ENCODE peak calls at places on chromosome 18, in five cellular contexts. C is HepG2, J is K562, I is GM12878, E is upper lobe of left lung. M is an unnamed sample.
A peak's percentile ranks its signal among the peaks of the same experiment; 100 is the strongest.

GRCh38 chr18:41396861-41397260 is 558.2 kb upstream of the PIK3C3 start:
- ATAC-seq in C (no peak), J (no peak), I (no peak), E (no peak), M (no peak)

GRCh38 chr18:46182633-46183401 is 78.6 kb downstream of the HAUS1 start:
- ATAC-seq in C (no peak), J (no peak), I (peak; percentile 10), E (no peak), M (no peak)

GRCh38 chr18:35283923-35284794 is 5.9 kb downstream of the ZSCAN30 start:
- ATAC-seq in C (no peak), J (peak; percentile 40), I (no peak), E (no peak), M (no peak)

GRCh38 chr18:72869786-72870185 is 2.0 kb upstream of the NETO1 start:
- ATAC-seq in C (no peak), J (no peak), I (no peak), E (no peak), M (peak; percentile 3)

GRCh38 chr18:39701071-39701783 is 2135.6 kb upstream of the CELF4 start:
- ATAC-seq in C (no peak), J (no peak), I (no peak), E (no peak), M (no peak)

GRCh38 chr18:10422731-10423130 is 31.7 kb upstream of the APCDD1 start:
- ATAC-seq in C (no peak), J (no peak), I (no peak), E (no peak), M (no peak)

GRCh38 chr18:10514082-10514481 is 11.7 kb upstream of the NAPG start:
- ATAC-seq in C (no peak), J (no peak), I (no peak), E (no peak), M (no peak)

GRCh38 chr18:74171910-74172606 is 23.7 kb downstream of the TIMM21 start:
- ATAC-seq in C (peak; percentile 84), J (peak; percentile 44), I (peak; percentile 97), E (peak; percentile 70), M (no peak)

GRCh38 chr18:9950289-9951016 is 36.6 kb downstream of the VAPA start:
- ATAC-seq in C (no peak), J (peak; percentile 5), I (no peak), E (peak; percentile 25), M (no peak)

GRCh38 chr18:5772271-5772670 is 123.1 kb downstream of the TMEM200C start:
- ATAC-seq in C (no peak), J (no peak), I (no peak), E (peak; percentile 76), M (peak; percentile 73)

GRCh38 chr18:24266124-24266523 is 127.3 kb downstream of the CABYR start:
- ATAC-seq in C (no peak), J (no peak), I (no peak), E (no peak), M (no peak)

GRCh38 chr18:48818329-48819254 is 132.2 kb downstream of the SMAD7 start:
- ATAC-seq in C (no peak), J (no peak), I (no peak), E (no peak), M (no peak)

GRCh38 chr18:77622009-77622692 is 372.5 kb downstream of the GALR1 start:
- ATAC-seq in C (no peak), J (no peak), I (no peak), E (no peak), M (no peak)

GRCh38 chr18:70418551-70419311 is 129.9 kb downstream of the SOCS6 start:
- ATAC-seq in C (peak; percentile 65), J (peak; percentile 33), I (peak; percentile 95), E (no peak), M (no peak)

GRCh38 chr18:76351961-76352581 is 143.0 kb downstream of the ZNF516 start:
- ATAC-seq in C (peak; percentile 65), J (peak; percentile 66), I (no peak), E (peak; percentile 73), M (peak; percentile 95)

GRCh38 chr18:73741946-73742345 is 405.7 kb downstream of the FBXO15 start:
- ATAC-seq in C (no peak), J (no peak), I (no peak), E (no peak), M (no peak)

GRCh38 chr18:62384610-62385097 is 59.5 kb downstream of the TNFRSF11A start:
- ATAC-seq in C (no peak), J (no peak), I (no peak), E (peak; percentile 47), M (no peak)

GRCh38 chr18:48594725-48595124 is 55.9 kb downstream of the CTIF start:
- ATAC-seq in C (no peak), J (no peak), I (no peak), E (no peak), M (no peak)

GRCh38 chr18:63407734-63408133 is 14.5 kb downstream of the VPS4B start:
- ATAC-seq in C (no peak), J (no peak), I (no peak), E (no peak), M (no peak)

GRCh38 chr18:63148449-63149199 is 170.9 kb downstream of the BCL2 start:
- ATAC-seq in C (no peak), J (no peak), I (no peak), E (peak; percentile 70), M (peak; percentile 54)

GRCh38 chr18:69723434-69723833 is 224.2 kb downstream of the CD226 start:
- ATAC-seq in C (no peak), J (no peak), I (no peak), E (no peak), M (no peak)

GRCh38 chr18:22391571-22392359 is 25.9 kb downstream of the CTAGE1 start:
- ATAC-seq in C (no peak), J (no peak), I (no peak), E (peak; percentile 23), M (no peak)

GRCh38 chr18:79524181-79525078 is 128.7 kb downstream of the NFATC1 start:
- ATAC-seq in C (no peak), J (no peak), I (peak; percentile 20), E (no peak), M (no peak)

GRCh38 chr18:13260114-13260926 is 41.8 kb downstream of the LDLRAD4 start:
- ATAC-seq in C (no peak), J (no peak), I (no peak), E (peak; percentile 50), M (peak; percentile 13)
- TF ChIP-seq POLR2AphosphoS5 in C (no peak), J (no peak), I (no peak), E (no peak), M (peak; percentile 39)

GRCh38 chr18:11905613-11906012 is 2.5 kb downstream of the MPPE1 start:
- ATAC-seq in C (no peak), J (no peak), I (no peak), E (no peak), M (no peak)

GRCh38 chr18:11908182-11909080 is at the start of gene MPPE1:
- ATAC-seq in C (peak; percentile 95), J (peak; percentile 97), I (peak; percentile 92), E (peak; percentile 98), M (peak; percentile 95)

GRCh38 chr18:11909081-11909410 is 929 bp upstream of the MPPE1 start:
- ATAC-seq in C (no peak), J (no peak), I (no peak), E (no peak), M (no peak)

GRCh38 chr18:11906181-11906580 is 1.9 kb downstream of the MPPE1 start:
- ATAC-seq in C (no peak), J (no peak), I (no peak), E (no peak), M (no peak)

GRCh38 chr18:11906926-11907874 is 917 bp downstream of the MPPE1 start:
- ATAC-seq in C (no peak), J (no peak), I (no peak), E (no peak), M (no peak)
- H3K27ac ChIP-seq in C (peak overlapping the region; percentile 96), J (no peak overlapping the region), I (peak overlapping the region; percentile 95), E (peak overlapping the region; percentile 100), M (peak overlapping the region; percentile 94)

DNA sequence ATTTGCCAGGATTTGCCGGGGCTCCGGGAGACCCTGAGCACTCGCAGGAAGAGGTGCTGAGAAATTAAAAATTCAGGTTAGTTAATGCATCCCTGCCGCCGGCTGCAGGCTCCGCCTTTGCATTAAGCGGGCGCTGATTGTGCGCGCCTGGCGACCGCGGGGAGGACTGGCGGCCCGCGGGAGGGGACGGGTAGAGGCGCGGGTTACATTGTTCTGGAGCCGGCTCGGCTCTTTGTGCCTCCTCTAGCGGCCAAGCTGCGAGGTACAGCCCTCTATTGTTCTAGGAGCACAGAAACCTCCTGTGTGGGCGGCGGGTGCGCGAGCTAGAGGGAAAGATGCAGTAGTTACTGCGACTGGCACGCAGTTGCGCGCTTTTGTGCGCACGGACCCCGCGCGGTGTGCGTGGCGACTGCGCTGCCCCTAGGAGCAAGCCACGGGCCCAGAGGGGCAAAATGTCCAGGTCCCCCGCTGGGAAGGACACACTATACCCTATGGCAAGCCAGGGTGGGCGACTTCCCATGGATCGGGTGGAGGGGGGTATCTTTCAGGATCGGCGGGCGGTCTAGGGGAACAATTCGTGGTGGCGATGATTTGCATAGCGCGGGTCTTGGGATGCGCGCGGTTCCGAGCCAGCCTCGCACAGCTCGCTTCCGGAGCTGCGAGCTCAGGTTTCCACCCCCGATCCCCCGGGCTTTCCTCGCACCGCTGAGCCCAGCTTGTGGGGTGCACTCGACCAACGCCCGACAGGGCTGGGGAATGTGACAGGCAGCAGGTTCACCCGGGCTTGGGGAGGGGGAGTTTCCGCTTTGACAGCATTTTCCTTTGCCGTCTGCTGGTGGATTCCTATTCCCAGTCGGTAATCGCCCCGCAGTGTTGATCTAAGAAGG is 2.9 kb downstream of the ONECUT2 start:
- ATAC-seq in C (peak; percentile 80), J (no peak), I (peak; percentile 59), E (peak; percentile 37), M (no peak)
- TF ChIP-seq EP300 in C (no peak), J (no peak), I (no peak), E (no peak), M (no peak)

GRCh38 chr18:36580874-36581750 is 247.7 kb downstream of the TPGS2 start:
- ATAC-seq in C (no peak), J (no peak), I (no peak), E (no peak), M (peak; percentile 43)
- TF ChIP-seq POLR2AphosphoS5 in C (no peak), J (no peak), I (no peak), E (no peak), M (no peak)

DNA sequence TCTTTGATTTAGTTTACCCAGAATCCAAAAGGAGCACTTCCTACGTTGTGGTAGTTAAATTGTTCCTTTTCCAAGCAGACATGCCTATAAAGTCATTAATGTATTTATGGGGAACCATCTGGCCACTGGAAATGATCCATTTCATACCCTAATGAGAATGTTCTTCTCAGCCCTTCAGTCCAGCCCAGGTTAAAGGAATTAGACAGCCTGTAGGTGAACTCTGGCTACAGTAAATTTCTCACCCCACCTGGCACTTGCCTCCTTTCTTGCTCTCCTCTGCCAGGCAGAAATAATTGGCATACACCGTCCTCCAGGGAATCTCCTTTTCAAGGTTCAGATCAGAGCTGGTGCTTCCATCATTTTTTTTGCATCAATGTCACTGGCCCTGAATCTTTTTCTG is 121.1 kb downstream of the SETBP1 start:
- ATAC-seq in C (no peak), J (no peak), I (no peak), E (no peak), M (no peak)
- H3K27ac ChIP-seq in C (no peak overlapping the region), J (no peak overlapping the region), I (no peak overlapping the region), E (peak overlapping the region; percentile 77), M (peak overlapping the region; percentile 86)

GRCh38 chr18:11689972-11690570 is 1.0 kb downstream of the GNAL start:
- ATAC-seq in C (no peak), J (no peak), I (no peak), E (peak; percentile 54), M (no peak)

GRCh38 chr18:11689031-11689971 is at the start of gene GNAL:
- ATAC-seq in C (peak; percentile 92), J (peak; percentile 93), I (peak; percentile 85), E (peak; percentile 96), M (peak; percentile 92)
- TF ChIP-seq EP300 in C (no peak), J (no peak), I (no peak), E (no peak), M (no peak)